ENCODE peak calls at places on chromosome 17, in seven cellular contexts. One of them, this sample, is unnamed.

GRCh38 chr17:43627657-43628650 is 33.8 kb downstream of the MEOX1 start:
- DNase-seq in epithelial cell of esophagus: no peak
- DNase-seq in activated CD4-positive, CD25-positive, alpha-beta regulatory T cell: no peak
- DNase-seq in breast epithelium: no peak
- DNase-seq in NCI-H774: no peak
- DNase-seq in AG09309: no peak
- DNase-seq in activated CD8-positive, alpha-beta memory T cell treated with anti-CD3 and anti-CD28 coated beads for 24 hours: no peak
- DNase-seq in this sample: no peak

GRCh38 chr17:44082206-44082605 is 11.7 kb downstream of the G6PC3 start:
- DNase-seq in epithelial cell of esophagus: no peak
- DNase-seq in activated CD4-positive, CD25-positive, alpha-beta regulatory T cell: no peak
- DNase-seq in breast epithelium: no peak
- DNase-seq in NCI-H774: no peak
- DNase-seq in AG09309: no peak
- DNase-seq in activated CD8-positive, alpha-beta memory T cell treated with anti-CD3 and anti-CD28 coated beads for 24 hours: no peak
- DNase-seq in this sample: no peak

GRCh38 chr17:79459003-79459655 is 151.7 kb downstream of the RBFOX3 start:
- DNase-seq in epithelial cell of esophagus: no peak
- DNase-seq in activated CD4-positive, CD25-positive, alpha-beta regulatory T cell: no peak
- DNase-seq in breast epithelium: no peak
- DNase-seq in NCI-H774: no peak
- DNase-seq in AG09309: no peak
- DNase-seq in activated CD8-positive, alpha-beta memory T cell treated with anti-CD3 and anti-CD28 coated beads for 24 hours: no peak
- DNase-seq in this sample: no peak

GRCh38 chr17:18970582-18971480 is 18.9 kb downstream of the SLC5A10 start:
- DNase-seq in epithelial cell of esophagus: no peak
- DNase-seq in activated CD4-positive, CD25-positive, alpha-beta regulatory T cell: no peak
- DNase-seq in breast epithelium: no peak
- DNase-seq in NCI-H774: no peak
- DNase-seq in AG09309: no peak
- DNase-seq in activated CD8-positive, alpha-beta memory T cell treated with anti-CD3 and anti-CD28 coated beads for 24 hours: no peak
- DNase-seq in this sample: no peak

GRCh38 chr17:43832168-43832975 is 574 bp downstream of the MPP3 start:
- DNase-seq in epithelial cell of esophagus: peak
- DNase-seq in activated CD4-positive, CD25-positive, alpha-beta regulatory T cell: no peak
- DNase-seq in breast epithelium: no peak
- DNase-seq in NCI-H774: peak
- DNase-seq in AG09309: no peak
- DNase-seq in activated CD8-positive, alpha-beta memory T cell treated with anti-CD3 and anti-CD28 coated beads for 24 hours: peak
- DNase-seq in this sample: no peak

GRCh38 chr17:37360632-37361031 is 15.2 kb upstream of the C17orf78 start:
- DNase-seq in epithelial cell of esophagus: peak
- DNase-seq in activated CD4-positive, CD25-positive, alpha-beta regulatory T cell: no peak
- DNase-seq in breast epithelium: no peak
- DNase-seq in NCI-H774: no peak
- DNase-seq in AG09309: no peak
- DNase-seq in activated CD8-positive, alpha-beta memory T cell treated with anti-CD3 and anti-CD28 coated beads for 24 hours: no peak
- DNase-seq in this sample: no peak

GRCh38 chr17:42184717-42185496 is at the start of gene HCRT:
- DNase-seq in epithelial cell of esophagus: peak
- DNase-seq in activated CD4-positive, CD25-positive, alpha-beta regulatory T cell: no peak
- DNase-seq in breast epithelium: no peak
- DNase-seq in NCI-H774: peak
- DNase-seq in AG09309: no peak
- DNase-seq in activated CD8-positive, alpha-beta memory T cell treated with anti-CD3 and anti-CD28 coated beads for 24 hours: no peak
- DNase-seq in this sample: peak

GRCh38 chr17:58325289-58325726 is 3.3 kb downstream of the TSPOAP1 start:
- DNase-seq in epithelial cell of esophagus: no peak
- DNase-seq in activated CD4-positive, CD25-positive, alpha-beta regulatory T cell: no peak
- DNase-seq in breast epithelium: no peak
- DNase-seq in NCI-H774: no peak
- DNase-seq in AG09309: no peak
- DNase-seq in activated CD8-positive, alpha-beta memory T cell treated with anti-CD3 and anti-CD28 coated beads for 24 hours: no peak
- DNase-seq in this sample: no peak

GRCh38 chr17:78351449-78352006 is 8.3 kb downstream of the SOCS3 start:
- DNase-seq in epithelial cell of esophagus: peak
- DNase-seq in activated CD4-positive, CD25-positive, alpha-beta regulatory T cell: no peak
- DNase-seq in breast epithelium: peak
- DNase-seq in NCI-H774: no peak
- DNase-seq in AG09309: peak
- DNase-seq in activated CD8-positive, alpha-beta memory T cell treated with anti-CD3 and anti-CD28 coated beads for 24 hours: no peak
- DNase-seq in this sample: peak

GRCh38 chr17:75521951-75522727 is 3.4 kb upstream of the LLGL2 start:
- DNase-seq in epithelial cell of esophagus: no peak
- DNase-seq in activated CD4-positive, CD25-positive, alpha-beta regulatory T cell: no peak
- DNase-seq in breast epithelium: no peak
- DNase-seq in NCI-H774: no peak
- DNase-seq in AG09309: no peak
- DNase-seq in activated CD8-positive, alpha-beta memory T cell treated with anti-CD3 and anti-CD28 coated beads for 24 hours: no peak
- DNase-seq in this sample: no peak

GRCh38 chr17:17900615-17901520 is 64.1 kb upstream of the SREBF1 start:
- DNase-seq in epithelial cell of esophagus: peak
- DNase-seq in activated CD4-positive, CD25-positive, alpha-beta regulatory T cell: no peak
- DNase-seq in breast epithelium: peak
- DNase-seq in NCI-H774: no peak
- DNase-seq in AG09309: peak
- DNase-seq in activated CD8-positive, alpha-beta memory T cell treated with anti-CD3 and anti-CD28 coated beads for 24 hours: no peak
- DNase-seq in this sample: peak

GRCh38 chr17:19264681-19265080 is 27.5 kb downstream of the EPN2 start:
- DNase-seq in epithelial cell of esophagus: no peak
- DNase-seq in activated CD4-positive, CD25-positive, alpha-beta regulatory T cell: no peak
- DNase-seq in breast epithelium: no peak
- DNase-seq in NCI-H774: no peak
- DNase-seq in AG09309: no peak
- DNase-seq in activated CD8-positive, alpha-beta memory T cell treated with anti-CD3 and anti-CD28 coated beads for 24 hours: no peak
- DNase-seq in this sample: no peak

GRCh38 chr17:1713160-1713877 is 3.1 kb upstream of the TLCD2 start:
- DNase-seq in epithelial cell of esophagus: no peak
- DNase-seq in activated CD4-positive, CD25-positive, alpha-beta regulatory T cell: no peak
- DNase-seq in breast epithelium: no peak
- DNase-seq in NCI-H774: no peak
- DNase-seq in AG09309: no peak
- DNase-seq in activated CD8-positive, alpha-beta memory T cell treated with anti-CD3 and anti-CD28 coated beads for 24 hours: no peak
- DNase-seq in this sample: no peak

GRCh38 chr17:15414502-15415348 is 52.7 kb downstream of the CDRT4 start:
- DNase-seq in epithelial cell of esophagus: no peak
- DNase-seq in activated CD4-positive, CD25-positive, alpha-beta regulatory T cell: no peak
- DNase-seq in breast epithelium: no peak
- DNase-seq in NCI-H774: no peak
- DNase-seq in AG09309: no peak
- DNase-seq in activated CD8-positive, alpha-beta memory T cell treated with anti-CD3 and anti-CD28 coated beads for 24 hours: no peak
- DNase-seq in this sample: no peak

GRCh38 chr17:42114118-42114517 is 1.6 kb upstream of the DHX58 start:
- DNase-seq in epithelial cell of esophagus: no peak
- DNase-seq in activated CD4-positive, CD25-positive, alpha-beta regulatory T cell: no peak
- DNase-seq in breast epithelium: no peak
- DNase-seq in NCI-H774: no peak
- DNase-seq in AG09309: no peak
- DNase-seq in activated CD8-positive, alpha-beta memory T cell treated with anti-CD3 and anti-CD28 coated beads for 24 hours: no peak
- DNase-seq in this sample: no peak

GRCh38 chr17:27518048-27518447 is 61.8 kb downstream of the KSR1 start:
- DNase-seq in epithelial cell of esophagus: no peak
- DNase-seq in activated CD4-positive, CD25-positive, alpha-beta regulatory T cell: no peak
- DNase-seq in breast epithelium: no peak
- DNase-seq in NCI-H774: no peak
- DNase-seq in AG09309: no peak
- DNase-seq in activated CD8-positive, alpha-beta memory T cell treated with anti-CD3 and anti-CD28 coated beads for 24 hours: no peak
- DNase-seq in this sample: no peak

GRCh38 chr17:39652635-39653315 is 12.4 kb upstream of the TCAP start:
- DNase-seq in epithelial cell of esophagus: no peak
- DNase-seq in activated CD4-positive, CD25-positive, alpha-beta regulatory T cell: no peak
- DNase-seq in breast epithelium: no peak
- DNase-seq in NCI-H774: no peak
- DNase-seq in AG09309: no peak
- DNase-seq in activated CD8-positive, alpha-beta memory T cell treated with anti-CD3 and anti-CD28 coated beads for 24 hours: no peak
- DNase-seq in this sample: peak

GRCh38 chr17:62206550-62206949 is 141.5 kb upstream of the MED13 start:
- DNase-seq in epithelial cell of esophagus: no peak
- DNase-seq in activated CD4-positive, CD25-positive, alpha-beta regulatory T cell: no peak
- DNase-seq in breast epithelium: no peak
- DNase-seq in NCI-H774: no peak
- DNase-seq in AG09309: no peak
- DNase-seq in activated CD8-positive, alpha-beta memory T cell treated with anti-CD3 and anti-CD28 coated beads for 24 hours: no peak
- DNase-seq in this sample: no peak

GRCh38 chr17:9090641-9091096 is 69.4 kb downstream of the NTN1 start:
- DNase-seq in epithelial cell of esophagus: no peak
- DNase-seq in activated CD4-positive, CD25-positive, alpha-beta regulatory T cell: no peak
- DNase-seq in breast epithelium: no peak
- DNase-seq in NCI-H774: no peak
- DNase-seq in AG09309: no peak
- DNase-seq in activated CD8-positive, alpha-beta memory T cell treated with anti-CD3 and anti-CD28 coated beads for 24 hours: no peak
- DNase-seq in this sample: peak

GRCh38 chr17:75605790-75606189 is 18.2 kb downstream of the MYO15B start:
- DNase-seq in epithelial cell of esophagus: no peak
- DNase-seq in activated CD4-positive, CD25-positive, alpha-beta regulatory T cell: no peak
- DNase-seq in breast epithelium: no peak
- DNase-seq in NCI-H774: no peak
- DNase-seq in AG09309: no peak
- DNase-seq in activated CD8-positive, alpha-beta memory T cell treated with anti-CD3 and anti-CD28 coated beads for 24 hours: no peak
- DNase-seq in this sample: no peak